ENCODE peak calls at places on chromosomes 1 and 21, in six cellular contexts. M is stomach, K is HCT116, O is GM12892, X is uterus, C is heart left ventricle. G is an unnamed sample.

GRCh38 chr1:219567341-219567947 is 45.5 kb downstream of the ZC3H11B start:
- DNase-seq in M (no peak), K (peak), O (no peak), X (no peak), C (no peak), G (no peak)

GRCh38 chr1:202807926-202808757 is at the start of gene KDM5B:
- DNase-seq in M (peak), K (peak), O (peak), X (peak), C (peak), G (peak)

GRCh38 chr1:195951313-195951712 is 656.9 kb downstream of the KCNT2 start:
- DNase-seq in M (no peak), K (no peak), O (no peak), X (no peak), C (no peak), G (no peak)

GRCh38 chr1:10665226-10665625 is 131.2 kb downstream of the CASZ1 start:
- DNase-seq in M (no peak), K (no peak), O (no peak), X (no peak), C (no peak), G (no peak)

GRCh38 chr21:45852886-45853400 is 128.6 kb upstream of the COL6A1 start:
- DNase-seq in M (peak), K (no peak), O (no peak), X (no peak), C (no peak), G (no peak)

GRCh38 chr1:50620680-50621329 is 197.6 kb upstream of the DMRTA2 start:
- DNase-seq in M (peak), K (peak), O (no peak), X (no peak), C (no peak), G (no peak)

GRCh38 chr21:36627242-36627641 is 71.7 kb upstream of the SIM2 start:
- DNase-seq in M (no peak), K (no peak), O (no peak), X (no peak), C (no peak), G (no peak)

GRCh38 chr1:193417420-193417819 is 231.0 kb upstream of the B3GALT2 start:
- DNase-seq in M (no peak), K (no peak), O (no peak), X (peak), C (no peak), G (no peak)

GRCh38 chr21:42257091-42257760 is 38.3 kb downstream of the ABCG1 start:
- DNase-seq in M (no peak), K (no peak), O (no peak), X (no peak), C (no peak), G (no peak)

GRCh38 chr1:153567621-153568366 is 2.1 kb upstream of the S100A2 start:
- DNase-seq in M (no peak), K (peak), O (no peak), X (peak), C (no peak), G (no peak)

GRCh38 chr1:240098534-240098933 is 6.9 kb downstream of the FMN2 start:
- DNase-seq in M (no peak), K (no peak), O (no peak), X (no peak), C (no peak), G (no peak)

GRCh38 chr1:209411491-209411929 is 172.0 kb upstream of the CAMK1G start:
- DNase-seq in M (no peak), K (no peak), O (no peak), X (no peak), C (no peak), G (no peak)

GRCh38 chr1:233627823-233628222 is 13.9 kb downstream of the KCNK1 start:
- DNase-seq in M (no peak), K (no peak), O (peak), X (no peak), C (no peak), G (no peak)

GRCh38 chr21:34612056-34612455 is 2.9 kb downstream of the RCAN1 start:
- DNase-seq in M (no peak), K (no peak), O (no peak), X (no peak), C (no peak), G (no peak)

GRCh38 chr1:219726480-219727272 is 113.8 kb upstream of the ZC3H11B start:
- DNase-seq in M (no peak), K (no peak), O (no peak), X (no peak), C (no peak), G (no peak)

GRCh38 chr1:116712510-116712909 is 41.7 kb upstream of the CD2 start:
- DNase-seq in M (no peak), K (no peak), O (no peak), X (no peak), C (no peak), G (no peak)

GRCh38 chr1:152904688-152905440 is 3.5 kb upstream of the IVL start:
- DNase-seq in M (no peak), K (no peak), O (no peak), X (no peak), C (no peak), G (no peak)

GRCh38 chr1:48697066-48697707 is 79.5 kb downstream of the BEND5 start:
- DNase-seq in M (peak), K (peak), O (no peak), X (peak), C (no peak), G (peak)

GRCh38 chr1:244060691-244061090 is 9.6 kb downstream of the ZBTB18 start:
- DNase-seq in M (no peak), K (no peak), O (no peak), X (no peak), C (no peak), G (no peak)

GRCh38 chr1:93180723-93181613 is at the start of gene CCDC18:
- DNase-seq in M (no peak), K (peak), O (peak), X (no peak), C (no peak), G (no peak)

GRCh38 chr1:8711161-8711560 is 106.3 kb downstream of the RERE start:
- DNase-seq in M (no peak), K (no peak), O (no peak), X (no peak), C (no peak), G (no peak)

GRCh38 chr1:200139661-200140250 is 112.2 kb downstream of the NR5A2 start:
- DNase-seq in M (no peak), K (peak), O (no peak), X (no peak), C (no peak), G (no peak)

GRCh38 chr1:156429308-156430060 is 60.5 kb downstream of the RHBG start:
- DNase-seq in M (no peak), K (no peak), O (no peak), X (no peak), C (no peak), G (no peak)

GRCh38 chr1:48093696-48094518 is 96.7 kb upstream of the TRABD2B start:
- DNase-seq in M (peak), K (peak), O (peak), X (no peak), C (peak), G (peak)

GRCh38 chr1:111821121-111821745 is 65.5 kb downstream of the DDX20 start:
- DNase-seq in M (no peak), K (no peak), O (no peak), X (no peak), C (no peak), G (no peak)

GRCh38 chr1:210252621-210253041 is 20.0 kb downstream of the SERTAD4 start:
- DNase-seq in M (peak), K (no peak), O (no peak), X (no peak), C (peak), G (no peak)

GRCh38 chr1:75171876-75172275 is 37.7 kb downstream of the LHX8 start:
- DNase-seq in M (no peak), K (no peak), O (no peak), X (no peak), C (no peak), G (no peak)

GRCh38 chr1:218467101-218467728 is 122.1 kb downstream of the TGFB2 start:
- DNase-seq in M (no peak), K (no peak), O (no peak), X (no peak), C (no peak), G (no peak)

GRCh38 chr1:231683439-231684165 is 57.0 kb downstream of the DISC1 start:
- DNase-seq in M (no peak), K (no peak), O (no peak), X (no peak), C (no peak), G (no peak)

GRCh38 chr1:4062041-4062440 is 162.0 kb upstream of the C1orf174 start:
- DNase-seq in M (no peak), K (no peak), O (no peak), X (no peak), C (no peak), G (no peak)

GRCh38 chr1:13642306-13643004 is 57.5 kb upstream of the PRDM2 start:
- DNase-seq in M (no peak), K (no peak), O (no peak), X (no peak), C (no peak), G (no peak)

GRCh38 chr1:38512024-38512623 is 347.4 kb downstream of the RRAGC start:
- DNase-seq in M (no peak), K (no peak), O (no peak), X (no peak), C (no peak), G (no peak)

GRCh38 chr21:34900376-34900775 is 148.7 kb downstream of the RUNX1 start:
- DNase-seq in M (no peak), K (no peak), O (no peak), X (no peak), C (no peak), G (no peak)

GRCh38 chr21:37073417-37074194 is 552 bp downstream of the TTC3 start:
- DNase-seq in M (peak), K (no peak), O (no peak), X (peak), C (peak), G (peak)

GRCh38 chr1:155277896-155278688 is 829 bp downstream of the HCN3 start:
- DNase-seq in M (peak), K (no peak), O (peak), X (peak), C (peak), G (peak)

GRCh38 chr1:27406354-27406665 is 13.9 kb downstream of the GPR3 start:
- DNase-seq in M (no peak), K (no peak), O (no peak), X (no peak), C (no peak), G (no peak)
- TF ChIP-seq POLR2A in M (no peak), K (no peak), O (no peak), X (no peak), C (no peak), G (no peak)

GRCh38 chr1:18482721-18483425 is 2.1 kb downstream of the KLHDC7A start:
- DNase-seq in M (no peak), K (no peak), O (no peak), X (no peak), C (no peak), G (no peak)

GRCh38 chr1:18479484-18479883 is 1.2 kb upstream of the KLHDC7A start:
- DNase-seq in M (no peak), K (no peak), O (no peak), X (no peak), C (no peak), G (no peak)

GRCh38 chr1:18481190-18481920 is 625 bp downstream of the KLHDC7A start:
- DNase-seq in M (peak), K (no peak), O (no peak), X (no peak), C (no peak), G (peak)

GRCh38 chr1:18481921-18482701 is 1.4 kb downstream of the KLHDC7A start:
- DNase-seq in M (peak), K (no peak), O (no peak), X (no peak), C (no peak), G (no peak)

GRCh38 chr1:18480315-18481189 is at the start of gene KLHDC7A:
- DNase-seq in M (peak), K (no peak), O (no peak), X (no peak), C (peak), G (peak)
- TF ChIP-seq POLR2A in M (no peak), K (no peak), O (no peak), X (no peak), C (no peak), G (peak)

DNA sequence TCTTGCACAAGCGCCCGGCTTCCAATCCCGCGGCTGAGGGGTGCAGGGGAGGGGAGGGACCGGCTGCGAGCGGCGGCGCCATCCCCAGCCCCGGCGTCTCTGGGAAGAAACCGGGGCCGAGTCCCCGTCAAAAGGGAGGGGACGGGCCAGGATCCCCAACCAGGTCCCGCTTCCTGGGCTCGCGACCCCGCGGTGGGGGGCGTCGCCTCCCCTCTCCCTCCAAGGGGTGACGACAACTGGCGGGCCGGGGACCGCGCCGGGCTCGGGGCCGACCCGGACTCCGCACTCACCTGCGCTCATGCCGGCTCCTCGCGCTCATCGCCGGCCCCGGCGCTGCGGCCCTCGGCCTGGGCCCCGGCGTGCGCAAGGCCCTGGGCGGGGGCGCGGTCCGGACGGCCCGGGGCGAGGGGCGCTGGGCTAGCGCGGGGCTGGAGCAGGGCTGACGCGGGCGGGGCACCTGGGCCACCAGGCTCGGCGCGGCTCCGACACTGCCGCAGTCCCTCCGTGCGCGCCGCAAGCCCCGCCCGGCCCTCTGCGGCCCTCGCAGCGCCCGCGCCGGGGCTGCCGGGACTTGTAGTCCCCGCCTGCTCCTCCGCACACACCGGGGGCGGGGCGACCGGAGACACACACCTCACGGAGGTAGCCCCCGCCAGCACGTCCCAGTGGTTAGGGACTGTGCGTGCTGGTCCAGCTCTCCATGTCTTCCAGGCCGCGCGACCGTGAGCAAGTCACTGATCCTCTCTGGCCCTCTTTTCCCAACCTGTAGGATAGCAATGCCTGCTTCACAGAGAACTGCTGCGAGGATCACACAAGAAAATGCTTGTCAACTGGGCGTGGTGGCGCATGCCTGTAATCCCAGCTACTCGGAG is at the start of gene ATP13A2:
- DNase-seq in M (peak), K (peak), O (peak), X (peak), C (peak), G (peak)
- TF ChIP-seq POLR2A in M (no peak), K (peak), O (no peak), X (peak), C (peak), G (peak)

GRCh38 chr1:1001631-1002300 is 1.9 kb upstream of the HES4 start:
- DNase-seq in M (peak), K (peak), O (peak), X (peak), C (peak), G (peak)
- TF ChIP-seq POLR2A in M (no peak), K (peak), O (no peak), X (peak), C (peak), G (peak)

GRCh38 chr1:145859491-145860159 is 744 bp upstream of the PIAS3 start:
- DNase-seq in M (peak), K (peak), O (peak), X (peak), C (peak), G (peak)
- TF ChIP-seq POLR2A in M (no peak), K (peak), O (peak), X (peak), C (peak), G (peak)

DNA sequence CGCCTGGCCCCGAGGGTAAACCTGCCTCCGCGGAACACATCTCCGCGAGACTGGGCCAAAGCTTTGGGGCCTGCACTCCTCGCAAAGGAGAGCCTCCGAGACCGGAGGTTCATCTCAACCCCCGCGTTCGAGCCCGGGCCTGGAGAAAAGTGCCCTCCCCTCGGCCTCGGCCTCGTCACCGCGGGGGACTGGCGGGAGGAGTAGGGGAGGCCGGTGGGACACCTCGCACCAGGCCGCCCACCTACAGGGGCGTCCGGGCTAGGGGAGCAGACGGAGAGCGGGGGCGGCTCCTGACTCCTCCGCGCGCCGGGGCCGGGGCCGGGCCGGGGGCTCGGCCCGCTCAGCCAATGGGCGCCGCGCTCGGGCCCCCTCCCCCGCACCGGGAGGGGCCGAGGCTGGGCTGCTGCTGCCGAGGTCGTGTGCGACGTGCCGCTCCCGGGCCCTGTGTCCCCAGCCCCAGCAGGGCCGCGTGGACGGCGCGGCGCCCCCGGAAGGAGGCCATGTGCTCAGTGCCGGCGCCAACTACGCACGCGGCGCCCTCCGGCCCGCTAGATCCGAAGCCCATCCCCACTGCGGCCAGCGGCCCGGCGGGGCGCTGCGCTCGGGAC is 684 bp downstream of the SLC2A1 start:
- DNase-seq in M (peak), K (no peak), O (peak), X (peak), C (peak), G (peak)
- TF ChIP-seq POLR2A in M (no peak), K (no peak), O (no peak), X (peak), C (no peak), G (no peak)

G was measured in right lobe of liver.